ENCODE peak calls at places on chromosomes 6 and 20, in four cellular contexts. One of them, this sample, is unnamed.

GRCh38 chr6:35072051-35072697 is 69.0 kb downstream of the TCP11 start:
- DNase-seq in GM12878: no peak
- DNase-seq in K562: no peak
- DNase-seq in HepG2: no peak
- DNase-seq in this sample: no peak

GRCh38 chr6:63816979-63817436 is 181.4 kb downstream of the PHF3 start:
- DNase-seq in K562: no peak
- DNase-seq in GM12878: no peak
- DNase-seq in HepG2: peak
- DNase-seq in this sample: no peak

GRCh38 chr20:36074983-36075382 is 79.6 kb upstream of the EPB41L1 start:
- DNase-seq in K562: no peak
- DNase-seq in GM12878: no peak
- DNase-seq in HepG2: no peak
- DNase-seq in this sample: no peak

GRCh38 chr20:33791540-33791939 is 19.6 kb upstream of the CHMP4B start:
- DNase-seq in GM12878: no peak
- DNase-seq in HepG2: no peak
- DNase-seq in K562: no peak
- DNase-seq in this sample: no peak

GRCh38 chr20:56440346-56441007 is 27.9 kb upstream of the RTF2 start:
- DNase-seq in HepG2: no peak
- DNase-seq in K562: no peak
- DNase-seq in GM12878: peak
- DNase-seq in this sample: no peak

GRCh38 chr20:62439218-62439617 is 11.9 kb upstream of the RBBP8NL start:
- DNase-seq in GM12878: no peak
- DNase-seq in HepG2: no peak
- DNase-seq in K562: no peak
- DNase-seq in this sample: no peak

GRCh38 chr6:44041461-44042260 is 85.6 kb downstream of the MRPL14 start:
- DNase-seq in K562: peak
- DNase-seq in HepG2: no peak
- DNase-seq in GM12878: no peak
- DNase-seq in this sample: peak

GRCh38 chr6:157670466-157671186 is 152.4 kb upstream of the SNX9 start:
- DNase-seq in HepG2: no peak
- DNase-seq in GM12878: no peak
- DNase-seq in K562: no peak
- DNase-seq in this sample: no peak

GRCh38 chr6:111210074-111210729 is 122.9 kb downstream of the SLC16A10 start:
- DNase-seq in HepG2: peak
- DNase-seq in GM12878: peak
- DNase-seq in K562: peak
- DNase-seq in this sample: peak

GRCh38 chr6:46484081-46484820 is 7.0 kb downstream of the RCAN2 start:
- DNase-seq in K562: no peak
- DNase-seq in HepG2: no peak
- DNase-seq in GM12878: no peak
- DNase-seq in this sample: no peak
- TF ChIP-seq ZBTB33 in K562: no peak
- TF ChIP-seq ZBTB33 in HepG2: no peak
- TF ChIP-seq ZBTB33 in GM12878: no peak
- TF ChIP-seq ZBTB33 in this sample: no peak

GRCh38 chr6:42448391-42448790 is 3.3 kb downstream of the TRERF1 start:
- DNase-seq in GM12878: no peak
- DNase-seq in HepG2: no peak
- DNase-seq in K562: no peak
- DNase-seq in this sample: no peak
- TF ChIP-seq ZNF274 in GM12878: no peak
- TF ChIP-seq ZNF274 in HepG2: no peak
- TF ChIP-seq ZNF274 in K562: no peak
- TF ChIP-seq ZNF274 in this sample: no peak

GRCh38 chr6:31689249-31690110 is 8.6 kb upstream of the LY6G5C start:
- DNase-seq in K562: peak
- DNase-seq in HepG2: no peak
- DNase-seq in GM12878: no peak
- DNase-seq in this sample: no peak
- TF ChIP-seq ZBTB33 in K562: no peak
- TF ChIP-seq ZBTB33 in HepG2: no peak
- TF ChIP-seq ZBTB33 in GM12878: no peak
- TF ChIP-seq ZBTB33 in this sample: no peak

DNA sequence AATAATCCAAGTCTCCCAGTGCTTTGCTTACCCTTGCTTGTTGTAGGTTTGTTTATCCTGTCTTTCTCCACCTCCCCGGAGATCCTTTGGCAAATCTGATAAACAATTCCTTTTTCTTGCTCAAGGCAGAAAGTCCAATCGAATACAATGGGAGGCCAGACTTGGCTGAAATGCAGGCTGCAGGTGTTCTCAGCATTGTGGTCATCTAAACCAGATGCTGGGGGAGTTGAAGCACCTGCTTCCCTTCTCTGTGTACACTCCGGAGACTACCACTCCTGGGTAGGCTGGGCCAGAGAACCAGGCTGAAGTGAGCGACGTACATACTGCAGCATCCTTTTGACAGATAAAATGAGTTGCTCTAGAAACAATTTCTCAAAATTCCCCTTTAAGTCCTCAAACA is 82.6 kb upstream of the PREP start:
- DNase-seq in GM12878: no peak
- DNase-seq in HepG2: no peak
- DNase-seq in K562: no peak
- DNase-seq in this sample: no peak
- TF ChIP-seq ZNF274 in GM12878: no peak
- TF ChIP-seq ZNF274 in HepG2: no peak
- TF ChIP-seq ZNF274 in K562: no peak
- TF ChIP-seq ZNF274 in this sample: no peak

GRCh38 chr6:119243037-119243436 is 106.5 kb downstream of the MAN1A1 start:
- DNase-seq in GM12878: no peak
- DNase-seq in K562: no peak
- DNase-seq in HepG2: no peak
- DNase-seq in this sample: no peak

GRCh38 chr6:119241540-119242309 is 107.8 kb downstream of the MAN1A1 start:
- DNase-seq in HepG2: no peak
- DNase-seq in GM12878: no peak
- DNase-seq in K562: no peak
- DNase-seq in this sample: no peak

GRCh38 chr6:119243657-119244056 is 105.9 kb downstream of the MAN1A1 start:
- DNase-seq in GM12878: no peak
- DNase-seq in K562: no peak
- DNase-seq in HepG2: no peak
- DNase-seq in this sample: no peak

GRCh38 chr6:119240257-119241123 is 109.1 kb downstream of the MAN1A1 start:
- DNase-seq in HepG2: no peak
- DNase-seq in K562: no peak
- DNase-seq in GM12878: no peak
- DNase-seq in this sample: no peak

DNA sequence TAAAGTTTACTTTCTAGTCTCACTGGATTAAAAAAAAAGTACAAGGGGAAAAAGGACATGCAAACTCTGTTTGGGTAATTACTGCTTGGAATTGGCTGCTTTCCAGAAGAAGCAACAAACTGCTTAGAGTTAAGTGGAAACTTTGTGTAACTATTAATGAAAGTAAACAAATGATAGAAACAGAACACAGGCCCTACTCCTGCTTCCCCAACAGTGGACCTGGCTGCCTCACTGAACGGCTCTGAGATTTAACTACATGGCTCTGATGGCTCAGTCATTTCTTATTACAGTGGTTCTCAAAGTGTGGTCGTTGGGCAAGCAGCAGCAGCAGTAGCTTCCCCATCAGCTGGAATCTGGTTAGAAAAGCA is 108.5 kb downstream of the MAN1A1 start:
- DNase-seq in HepG2: peak
- DNase-seq in GM12878: peak
- DNase-seq in K562: no peak
- DNase-seq in this sample: no peak
- TF ChIP-seq ZBTB33 in HepG2: no peak
- TF ChIP-seq ZBTB33 in GM12878: no peak
- TF ChIP-seq ZBTB33 in K562: no peak
- TF ChIP-seq ZBTB33 in this sample: no peak

GRCh38 chr6:146590492-146590891 is 8.3 kb upstream of the ADGB start:
- DNase-seq in K562: no peak
- DNase-seq in GM12878: no peak
- DNase-seq in HepG2: no peak
- DNase-seq in this sample: no peak
- TF ChIP-seq ZNF274 in K562: no peak
- TF ChIP-seq ZNF274 in GM12878: no peak
- TF ChIP-seq ZNF274 in HepG2: no peak
- TF ChIP-seq ZNF274 in this sample: no peak

GRCh38 chr20:38472513-38473352 is at the start of gene RALGAPB:
- DNase-seq in HepG2: peak
- DNase-seq in GM12878: peak
- DNase-seq in K562: peak
- DNase-seq in this sample: peak

GRCh38 chr20:38477747-38478146 is 5.1 kb downstream of the RALGAPB start:
- DNase-seq in GM12878: no peak
- DNase-seq in HepG2: no peak
- DNase-seq in K562: no peak
- DNase-seq in this sample: no peak

GRCh38 chr20:38471987-38472512 is 593 bp upstream of the RALGAPB start:
- DNase-seq in GM12878: no peak
- DNase-seq in HepG2: no peak
- DNase-seq in K562: no peak
- DNase-seq in this sample: no peak

GRCh38 chr20:38471245-38471644 is 1.4 kb upstream of the RALGAPB start:
- DNase-seq in GM12878: no peak
- DNase-seq in K562: no peak
- DNase-seq in HepG2: no peak
- DNase-seq in this sample: no peak

DNA sequence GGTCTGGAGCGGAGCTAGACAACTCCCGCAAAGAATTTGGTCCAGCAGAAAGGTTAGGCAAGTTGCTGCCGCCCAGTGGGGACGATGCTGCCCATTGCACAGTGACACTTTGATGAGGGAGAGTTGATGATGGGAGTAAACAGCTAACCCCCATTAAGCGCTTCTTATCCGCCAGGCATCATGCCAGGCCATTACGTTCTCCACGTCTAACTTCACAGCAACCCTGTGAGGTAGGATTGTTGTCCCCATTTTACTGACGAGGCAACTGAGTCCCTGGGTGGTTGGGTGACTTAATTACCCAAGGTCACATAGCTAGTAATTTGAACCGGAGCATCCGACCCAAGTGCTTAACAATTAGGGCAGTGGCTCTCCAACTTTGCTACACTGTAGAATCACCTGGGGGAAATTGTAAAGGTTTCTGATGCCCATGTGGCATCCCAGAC is 731 bp downstream of the RALGAPB start:
- DNase-seq in K562: peak
- DNase-seq in HepG2: peak
- DNase-seq in GM12878: no peak
- DNase-seq in this sample: no peak
- TF ChIP-seq ZBTB33 in K562: no peak
- TF ChIP-seq ZBTB33 in HepG2: peak
- TF ChIP-seq ZBTB33 in GM12878: no peak
- TF ChIP-seq ZBTB33 in this sample: no peak

DNA sequence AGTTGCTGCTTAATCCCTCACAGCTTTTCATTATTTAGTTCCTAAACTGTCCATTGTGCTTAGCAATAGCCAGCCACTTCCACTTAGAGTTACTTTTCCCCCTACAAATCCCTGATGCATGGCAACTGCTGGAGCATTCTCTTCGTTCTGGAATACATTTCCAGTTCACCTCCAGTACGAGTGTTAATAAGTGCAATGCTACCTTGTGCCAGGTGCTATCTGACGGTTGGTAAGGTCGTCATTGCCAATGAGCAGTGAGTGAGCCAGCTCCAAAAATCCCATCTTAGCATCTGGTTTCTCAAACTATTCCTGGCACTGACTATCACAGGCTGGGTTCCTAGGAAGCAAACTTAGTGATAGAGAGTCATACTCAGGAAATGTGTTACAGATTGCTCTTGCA is 114.1 kb upstream of the ADGRF1 start:
- DNase-seq in K562: no peak
- DNase-seq in GM12878: no peak
- DNase-seq in HepG2: no peak
- DNase-seq in this sample: no peak
- TF ChIP-seq ZNF274 in K562: no peak
- TF ChIP-seq ZNF274 in GM12878: no peak
- TF ChIP-seq ZNF274 in HepG2: no peak
- TF ChIP-seq ZNF274 in this sample: no peak

GRCh38 chr6:119156742-119157494 is 78.5 kb upstream of the FAM184A start:
- DNase-seq in K562: no peak
- DNase-seq in GM12878: no peak
- DNase-seq in HepG2: no peak
- DNase-seq in this sample: no peak

GRCh38 chr6:119157495-119157827 is 79.0 kb upstream of the FAM184A start:
- DNase-seq in HepG2: no peak
- DNase-seq in K562: no peak
- DNase-seq in GM12878: no peak
- DNase-seq in this sample: no peak

GRCh38 chr6:119161450-119161849 is 83.0 kb upstream of the FAM184A start:
- DNase-seq in HepG2: no peak
- DNase-seq in K562: no peak
- DNase-seq in GM12878: no peak
- DNase-seq in this sample: no peak

GRCh38 chr6:119160911-119161310 is 82.4 kb upstream of the FAM184A start:
- DNase-seq in GM12878: no peak
- DNase-seq in HepG2: no peak
- DNase-seq in K562: no peak
- DNase-seq in this sample: no peak

GRCh38 chr6:119158057-119158848 is 79.8 kb upstream of the FAM184A start:
- DNase-seq in HepG2: no peak
- DNase-seq in GM12878: no peak
- DNase-seq in K562: no peak
- DNase-seq in this sample: no peak
- TF ChIP-seq ZBTB33 in HepG2: peak
- TF ChIP-seq ZBTB33 in GM12878: no peak
- TF ChIP-seq ZBTB33 in K562: no peak
- TF ChIP-seq ZBTB33 in this sample: no peak